ENCODE peak calls at places on chromosomes 2 and 18, in four cellular contexts. H is GM13977, J is HCT116, V is fibroblast of lung. O is an unnamed sample.

GRCh38 chr2:43270930-43271615 is 44.7 kb upstream of the ZFP36L2 start:
- DNase-seq in H (no peak), J (no peak), V (no peak), O (no peak)

GRCh38 chr2:226431301-226431955 is 368.2 kb downstream of the IRS1 start:
- DNase-seq in H (no peak), J (no peak), V (no peak), O (no peak)

GRCh38 chr2:10658041-10658913 is 31.5 kb downstream of the NOL10 start:
- DNase-seq in H (no peak), J (peak; percentile 29), V (peak; percentile 59), O (no peak)

GRCh38 chr2:8662239-8662879 is 19.5 kb upstream of the ID2 start:
- DNase-seq in H (no peak), J (peak; percentile 56), V (peak; percentile 75), O (no peak)

GRCh38 chr2:36356990-36357505 is 1.5 kb downstream of the CRIM1 start:
- DNase-seq in H (no peak), J (no peak), V (no peak), O (peak; percentile 45)

GRCh38 chr2:132615329-132616085 is 54.5 kb downstream of the LYPD1 start:
- DNase-seq in H (no peak), J (no peak), V (no peak), O (no peak)

GRCh38 chr2:10668402-10669012 is 21.3 kb downstream of the NOL10 start:
- DNase-seq in H (peak; percentile 33), J (peak; percentile 57), V (peak; percentile 78), O (no peak)

GRCh38 chr2:196988599-196988998 is 62.1 kb upstream of the PGAP1 start:
- DNase-seq in H (no peak), J (no peak), V (peak; percentile 15), O (no peak)

GRCh38 chr2:33342705-33343104 is 133.7 kb upstream of the RASGRP3 start:
- DNase-seq in H (no peak), J (no peak), V (no peak), O (no peak)

GRCh38 chr2:144515425-144515693 is 4.6 kb downstream of the ZEB2 start:
- DNase-seq in H (no peak), J (no peak), V (no peak), O (no peak)

GRCh38 chr2:171958475-171958874 is 36.2 kb downstream of the HAT1 start:
- DNase-seq in H (no peak), J (no peak), V (peak; percentile 81), O (no peak)

GRCh38 chr18:2510416-2510815 is 60.9 kb downstream of the METTL4 start:
- DNase-seq in H (no peak), J (no peak), V (no peak), O (no peak)

GRCh38 chr2:101162561-101163330 is 11.6 kb upstream of the TBC1D8 start:
- DNase-seq in H (no peak), J (no peak), V (no peak), O (no peak)

GRCh38 chr18:44988821-44989587 is 308.3 kb downstream of the SETBP1 start:
- DNase-seq in H (no peak), J (no peak), V (no peak), O (no peak)

GRCh38 chr18:76404345-76404831 is 90.7 kb downstream of the ZNF516 start:
- DNase-seq in H (no peak), J (no peak), V (no peak), O (no peak)

GRCh38 chr18:31064130-31064529 is 21.6 kb upstream of the DSC3 start:
- DNase-seq in H (no peak), J (no peak), V (no peak), O (no peak)

GRCh38 chr2:33723322-33723721 is 124.2 kb upstream of the FAM98A start:
- DNase-seq in H (no peak), J (no peak), V (no peak), O (no peak)

GRCh38 chr2:232981767-232982360 is 31.2 kb downstream of the NGEF start:
- DNase-seq in H (no peak), J (no peak), V (no peak), O (peak; percentile 37)

GRCh38 chr2:207823865-207824264 is 54.2 kb upstream of the FZD5 start:
- DNase-seq in H (no peak), J (no peak), V (no peak), O (no peak)

GRCh38 chr2:9085353-9085752 is 81.9 kb upstream of the MBOAT2 start:
- DNase-seq in H (no peak), J (no peak), V (no peak), O (no peak)

GRCh38 chr2:222577341-222577740 is 78.6 kb downstream of the FARSB start:
- DNase-seq in H (no peak), J (no peak), V (no peak), O (no peak)

GRCh38 chr2:65939687-65940086 is 495.2 kb upstream of the MEIS1 start:
- DNase-seq in H (no peak), J (no peak), V (no peak), O (no peak)

GRCh38 chr18:25279556-25279955 is 72.4 kb downstream of the ZNF521 start:
- DNase-seq in H (no peak), J (no peak), V (peak; percentile 51), O (no peak)

GRCh38 chr2:239948100-239948881 is 76.9 kb downstream of the NDUFA10 start:
- DNase-seq in H (no peak), J (no peak), V (no peak), O (no peak)

GRCh38 chr18:40624959-40625358 is 1330.1 kb upstream of the PIK3C3 start:
- DNase-seq in H (no peak), J (no peak), V (no peak), O (no peak)

GRCh38 chr2:28247326-28247725 is 145.3 kb upstream of the FOSL2 start:
- DNase-seq in H (no peak), J (no peak), V (no peak), O (no peak)

GRCh38 chr2:136310797-136311558 is 193.0 kb upstream of the CXCR4 start:
- DNase-seq in H (no peak), J (no peak), V (no peak), O (no peak)

GRCh38 chr18:49047540-49047939 is 96.8 kb upstream of the SMAD7 start:
- DNase-seq in H (no peak), J (no peak), V (no peak), O (peak; percentile 14)

GRCh38 chr2:216683846-216684245 is 11.5 kb downstream of the IGFBP5 start:
- DNase-seq in H (no peak), J (no peak), V (peak; percentile 99), O (no peak)

GRCh38 chr2:213451542-213452256 is 167.4 kb downstream of the SPAG16 start:
- DNase-seq in H (no peak), J (no peak), V (no peak), O (no peak)

GRCh38 chr2:217293607-217294006 is 433.7 kb upstream of the TNP1 start:
- DNase-seq in H (no peak), J (no peak), V (peak; percentile 61), O (no peak)

GRCh38 chr18:45662468-45662867 is 47.2 kb downstream of the SLC14A2 start:
- DNase-seq in H (no peak), J (no peak), V (peak; percentile 28), O (no peak)

GRCh38 chr18:74146756-74147155 is 878 bp downstream of the FBXO15 start:
- DNase-seq in H (no peak), J (no peak), V (peak; percentile 3), O (no peak)

GRCh38 chr2:20231632-20232031 is 6.7 kb upstream of the SDC1 start:
- DNase-seq in H (no peak), J (peak; percentile 90), V (no peak), O (no peak)

GRCh38 chr2:201909348-201909747 is 103.0 kb downstream of the CDK15 start:
- DNase-seq in H (no peak), J (no peak), V (peak; percentile 80), O (no peak)

GRCh38 chr2:74836675-74837401 is 2.9 kb downstream of the HK2 start:
- DNase-seq in H (no peak), J (no peak), V (no peak), O (no peak)
- TF ChIP-seq CTCF in H (no peak), J (peak; percentile 3), V (no peak), O (peak; percentile 33)

GRCh38 chr2:230821991-230822520 is 42.7 kb upstream of the ITM2C start:
- DNase-seq in H (no peak), J (no peak), V (no peak), O (no peak)

GRCh38 chr2:230825354-230825753 is 39.4 kb upstream of the ITM2C start:
- DNase-seq in H (no peak), J (no peak), V (no peak), O (no peak)

GRCh38 chr2:230823264-230823964 is 41.3 kb upstream of the ITM2C start:
- DNase-seq in H (no peak), J (no peak), V (no peak), O (no peak)

GRCh38 chr2:230821261-230821990 is 43.3 kb upstream of the ITM2C start:
- DNase-seq in H (no peak), J (no peak), V (no peak), O (no peak)

GRCh38 chr2:230824406-230824978 is 40.2 kb upstream of the ITM2C start:
- DNase-seq in H (peak; percentile 80), J (peak; percentile 77), V (peak; percentile 87), O (peak; percentile 57)
- TF ChIP-seq CTCF in H (peak; percentile 59), J (peak; percentile 85), V (peak; percentile 55), O (peak; percentile 80)

GRCh38 chr2:62801814-62802524 is 96.5 kb downstream of the EHBP1 start:
- DNase-seq in H (no peak), J (no peak), V (no peak), O (no peak)
- TF ChIP-seq CTCF in H (no peak), J (no peak), V (peak; percentile 21), O (no peak)

GRCh38 chr2:165239230-165239629 is at the start of gene SCN2A:
- DNase-seq in H (peak; percentile 9), J (peak; percentile 47), V (peak; percentile 67), O (no peak)

GRCh38 chr2:165239826-165240618 is 808 bp downstream of the SCN2A start:
- DNase-seq in H (no peak), J (no peak), V (no peak), O (no peak)

GRCh38 chr2:165238295-165238694 is 919 bp upstream of the SCN2A start:
- DNase-seq in H (no peak), J (no peak), V (peak; percentile 36), O (no peak)

GRCh38 chr2:165240927-165241326 is 1.7 kb downstream of the SCN2A start:
- DNase-seq in H (no peak), J (no peak), V (no peak), O (no peak)

GRCh38 chr2:165237056-165237455 is 2.2 kb upstream of the SCN2A start:
- DNase-seq in H (no peak), J (no peak), V (no peak), O (no peak)
- TF ChIP-seq CTCF in H (no peak), J (no peak), V (no peak), O (no peak)

GRCh38 chr2:219140726-219141125 is 19.9 kb downstream of the NHEJ1 start:
- DNase-seq in H (no peak), J (no peak), V (no peak), O (no peak)

GRCh38 chr2:219142329-219142728 is 18.3 kb downstream of the NHEJ1 start:
- DNase-seq in H (no peak), J (peak; percentile 31), V (peak; percentile 92), O (no peak)
- TF ChIP-seq CTCF in H (no peak), J (no peak), V (peak; percentile 42), O (no peak)

O was measured in mesothelial cell of epicardium.